ENCODE peak calls at places on chromosomes 1 and 21, in five cellular contexts. One of them, this sample, is unnamed.

GRCh38 chr1:66270122-66270812 is 263.7 kb upstream of the SGIP1 start:
- DNase-seq in neuronal stem cell: no peak
- DNase-seq in NT2/D1: no peak
- DNase-seq in mesendoderm: no peak
- DNase-seq in fibroblast of lung: peak; percentile 66
- DNase-seq in this sample: peak; percentile 69

GRCh38 chr1:81915937-81916336 is 115.2 kb downstream of the ADGRL2 start:
- DNase-seq in neuronal stem cell: no peak
- DNase-seq in NT2/D1: no peak
- DNase-seq in fibroblast of lung: no peak
- DNase-seq in mesendoderm: no peak
- DNase-seq in this sample: no peak

GRCh38 chr1:241130881-241131280 is 226.1 kb downstream of the RGS7 start:
- DNase-seq in fibroblast of lung: no peak
- DNase-seq in neuronal stem cell: no peak
- DNase-seq in NT2/D1: no peak
- DNase-seq in mesendoderm: no peak
- DNase-seq in this sample: no peak

GRCh38 chr1:41726899-41727748 is 191.6 kb downstream of the HIVEP3 start:
- DNase-seq in fibroblast of lung: no peak
- DNase-seq in mesendoderm: peak; percentile 31
- DNase-seq in NT2/D1: no peak
- DNase-seq in neuronal stem cell: no peak
- DNase-seq in this sample: no peak

GRCh38 chr1:53108646-53109580 is 33.5 kb downstream of the SLC1A7 start:
- DNase-seq in neuronal stem cell: no peak
- DNase-seq in mesendoderm: peak; percentile 35
- DNase-seq in fibroblast of lung: peak; percentile 76
- DNase-seq in NT2/D1: no peak
- DNase-seq in this sample: peak; percentile 18

GRCh38 chr1:41851589-41851988 is 67.1 kb downstream of the HIVEP3 start:
- DNase-seq in fibroblast of lung: peak; percentile 91
- DNase-seq in NT2/D1: no peak
- DNase-seq in mesendoderm: peak; percentile 71
- DNase-seq in neuronal stem cell: no peak
- DNase-seq in this sample: peak; percentile 66

GRCh38 chr1:225911207-225912130 is 12.6 kb downstream of the PYCR2 start:
- DNase-seq in neuronal stem cell: peak; percentile 44
- DNase-seq in NT2/D1: no peak
- DNase-seq in fibroblast of lung: peak; percentile 20
- DNase-seq in mesendoderm: peak; percentile 70
- DNase-seq in this sample: peak; percentile 51

GRCh38 chr1:203506821-203507220 is 12.9 kb downstream of the OPTC start:
- DNase-seq in mesendoderm: no peak
- DNase-seq in NT2/D1: no peak
- DNase-seq in neuronal stem cell: no peak
- DNase-seq in fibroblast of lung: no peak
- DNase-seq in this sample: peak; percentile 31

GRCh38 chr1:29827801-29828525 is 591.6 kb downstream of the PTPRU start:
- DNase-seq in mesendoderm: no peak
- DNase-seq in NT2/D1: no peak
- DNase-seq in neuronal stem cell: no peak
- DNase-seq in fibroblast of lung: no peak
- DNase-seq in this sample: no peak

GRCh38 chr21:38376235-38376634 is 119.4 kb downstream of the KCNJ15 start:
- DNase-seq in fibroblast of lung: no peak
- DNase-seq in NT2/D1: no peak
- DNase-seq in mesendoderm: no peak
- DNase-seq in neuronal stem cell: no peak
- DNase-seq in this sample: no peak

GRCh38 chr1:112637257-112638108 is 17.9 kb downstream of the CAPZA1 start:
- DNase-seq in fibroblast of lung: peak; percentile 53
- DNase-seq in NT2/D1: no peak
- DNase-seq in neuronal stem cell: no peak
- DNase-seq in mesendoderm: peak; percentile 73
- DNase-seq in this sample: peak; percentile 74

GRCh38 chr1:100528861-100529260 is 9.1 kb upstream of the GPR88 start:
- DNase-seq in neuronal stem cell: no peak
- DNase-seq in fibroblast of lung: peak; percentile 84
- DNase-seq in NT2/D1: no peak
- DNase-seq in mesendoderm: no peak
- DNase-seq in this sample: peak; percentile 64

GRCh38 chr1:64038965-64039926 is 164.2 kb upstream of the UBE2U start:
- DNase-seq in mesendoderm: no peak
- DNase-seq in NT2/D1: peak; percentile 61
- DNase-seq in fibroblast of lung: peak; percentile 99
- DNase-seq in neuronal stem cell: no peak
- DNase-seq in this sample: peak; percentile 98

GRCh38 chr1:111596499-111596898 is 23.1 kb upstream of the RAP1A start:
- DNase-seq in neuronal stem cell: no peak
- DNase-seq in fibroblast of lung: no peak
- DNase-seq in mesendoderm: no peak
- DNase-seq in NT2/D1: no peak
- DNase-seq in this sample: no peak

GRCh38 chr1:19654386-19654785 is 10.3 kb downstream of the NBL1 start:
- DNase-seq in neuronal stem cell: no peak
- DNase-seq in fibroblast of lung: peak; percentile 50
- DNase-seq in NT2/D1: no peak
- DNase-seq in mesendoderm: no peak
- DNase-seq in this sample: no peak

GRCh38 chr1:180981596-180982387 is 40.9 kb downstream of the STX6 start:
- DNase-seq in NT2/D1: peak; percentile 16
- DNase-seq in fibroblast of lung: peak; percentile 11
- DNase-seq in mesendoderm: peak; percentile 61
- DNase-seq in neuronal stem cell: no peak
- DNase-seq in this sample: no peak

GRCh38 chr1:116504308-116505156 is 66.3 kb downstream of the CD58 start:
- DNase-seq in fibroblast of lung: peak; percentile 85
- DNase-seq in neuronal stem cell: no peak
- DNase-seq in NT2/D1: no peak
- DNase-seq in mesendoderm: no peak
- DNase-seq in this sample: peak; percentile 60

GRCh38 chr1:162973381-162973795 is 95.8 kb upstream of the RGS4 start:
- DNase-seq in neuronal stem cell: no peak
- DNase-seq in fibroblast of lung: peak; percentile 96
- DNase-seq in NT2/D1: no peak
- DNase-seq in mesendoderm: no peak
- DNase-seq in this sample: peak; percentile 87

GRCh38 chr1:169060906-169061683 is 45.4 kb upstream of the ATP1B1 start:
- DNase-seq in NT2/D1: no peak
- DNase-seq in neuronal stem cell: no peak
- DNase-seq in mesendoderm: peak; percentile 53
- DNase-seq in fibroblast of lung: peak; percentile 13
- DNase-seq in this sample: no peak

GRCh38 chr21:37704751-37705150 is 211.5 kb downstream of the KCNJ6 start:
- DNase-seq in mesendoderm: no peak
- DNase-seq in fibroblast of lung: no peak
- DNase-seq in NT2/D1: no peak
- DNase-seq in neuronal stem cell: no peak
- DNase-seq in this sample: no peak

GRCh38 chr21:36719614-36720013 is 20.7 kb downstream of the SIM2 start:
- DNase-seq in NT2/D1: no peak
- DNase-seq in mesendoderm: no peak
- DNase-seq in neuronal stem cell: no peak
- DNase-seq in fibroblast of lung: no peak
- DNase-seq in this sample: no peak

GRCh38 chr1:175317309-175317708 is 124.7 kb upstream of the KIAA0040 start:
- DNase-seq in fibroblast of lung: no peak
- DNase-seq in NT2/D1: peak; percentile 59
- DNase-seq in neuronal stem cell: no peak
- DNase-seq in mesendoderm: peak; percentile 64
- DNase-seq in this sample: no peak

GRCh38 chr1:214379254-214379970 is 98.5 kb downstream of the SMYD2 start:
- DNase-seq in neuronal stem cell: no peak
- DNase-seq in fibroblast of lung: no peak
- DNase-seq in NT2/D1: no peak
- DNase-seq in mesendoderm: peak; percentile 97
- DNase-seq in this sample: no peak

GRCh38 chr1:89608627-89609338 is 24.1 kb upstream of the LRRC8C start:
- DNase-seq in NT2/D1: no peak
- DNase-seq in fibroblast of lung: no peak
- DNase-seq in neuronal stem cell: no peak
- DNase-seq in mesendoderm: no peak
- DNase-seq in this sample: no peak

GRCh38 chr1:157496121-157496526 is 56.2 kb downstream of the FCRL5 start:
- DNase-seq in NT2/D1: peak; percentile 52
- DNase-seq in neuronal stem cell: peak; percentile 54
- DNase-seq in fibroblast of lung: peak; percentile 2
- DNase-seq in mesendoderm: peak; percentile 78
- DNase-seq in this sample: peak; percentile 76

GRCh38 chr1:159914252-159915018 is 10.9 kb downstream of the TAGLN2 start:
- DNase-seq in mesendoderm: peak; percentile 56
- DNase-seq in NT2/D1: no peak
- DNase-seq in fibroblast of lung: no peak
- DNase-seq in neuronal stem cell: no peak
- DNase-seq in this sample: no peak

GRCh38 chr1:224438989-224439388 is 4.4 kb upstream of the WDR26 start:
- DNase-seq in neuronal stem cell: no peak
- DNase-seq in NT2/D1: no peak
- DNase-seq in fibroblast of lung: no peak
- DNase-seq in mesendoderm: peak; percentile 19
- DNase-seq in this sample: no peak

DNA sequence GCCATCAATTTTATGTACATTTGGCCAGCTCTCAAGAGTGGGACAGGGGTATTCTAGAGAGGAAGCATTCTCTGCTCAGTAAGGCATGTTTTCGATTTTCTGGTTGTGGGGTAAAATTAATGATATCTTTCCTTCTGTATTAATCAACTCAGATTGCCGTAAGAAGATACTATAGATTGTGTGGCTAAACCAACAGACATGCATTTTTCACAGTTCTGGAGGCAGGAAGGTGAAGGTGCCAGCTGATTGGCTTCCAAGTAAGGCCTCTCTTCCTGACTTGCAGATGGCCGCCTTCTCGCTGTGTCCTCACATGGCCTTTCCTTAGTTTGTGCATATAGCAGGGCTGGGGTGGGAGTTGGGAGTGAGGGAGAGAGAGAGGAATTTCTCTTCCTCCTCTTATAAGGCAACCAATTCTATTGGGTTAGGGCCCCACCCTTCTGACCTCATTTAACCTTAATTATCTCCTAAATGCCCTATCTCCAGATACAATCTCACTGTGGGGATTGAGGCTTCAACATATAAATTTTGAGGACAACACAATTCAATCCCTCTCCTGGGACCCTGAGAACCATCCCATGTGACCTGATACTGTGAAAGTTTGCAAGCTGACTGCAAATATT is 52.3 kb upstream of the MRPS6 start:
- DNase-seq in neuronal stem cell: no peak
- DNase-seq in NT2/D1: no peak
- DNase-seq in mesendoderm: no peak
- DNase-seq in fibroblast of lung: peak; percentile 57
- DNase-seq in this sample: no peak
- H3K9ac ChIP-seq in neuronal stem cell: no peak overlapping the region
- H3K9ac ChIP-seq in NT2/D1: no peak overlapping the region
- H3K9ac ChIP-seq in mesendoderm: no peak overlapping the region
- H3K9ac ChIP-seq in fibroblast of lung: no peak overlapping the region
- H3K9ac ChIP-seq in this sample: no peak overlapping the region

DNA sequence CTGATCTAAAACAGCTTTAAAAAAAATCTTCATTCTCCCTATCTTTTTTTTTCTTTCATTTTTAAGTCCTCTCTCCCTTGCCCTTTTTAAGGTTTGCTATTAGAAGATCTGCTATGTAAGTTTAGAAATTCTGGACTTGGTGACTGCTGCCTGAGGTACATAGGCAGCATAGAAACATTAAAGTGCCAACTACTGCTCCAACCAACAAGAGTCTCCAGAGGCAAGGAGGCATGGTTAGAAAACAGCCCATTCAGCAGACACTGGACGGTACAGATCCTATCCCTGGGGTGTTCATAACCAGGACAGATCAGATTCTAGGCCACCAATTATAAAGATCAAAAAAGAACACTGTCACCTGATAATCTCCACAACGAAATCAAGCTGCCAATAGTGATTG is 36.6 kb downstream of the GPR3 start:
- DNase-seq in neuronal stem cell: no peak
- DNase-seq in mesendoderm: no peak
- DNase-seq in fibroblast of lung: no peak
- DNase-seq in NT2/D1: no peak
- DNase-seq in this sample: no peak
- H3K9ac ChIP-seq in neuronal stem cell: no peak overlapping the region
- H3K9ac ChIP-seq in mesendoderm: peak overlapping the region; percentile 49
- H3K9ac ChIP-seq in fibroblast of lung: no peak overlapping the region
- H3K9ac ChIP-seq in NT2/D1: no peak overlapping the region
- H3K9ac ChIP-seq in this sample: peak overlapping the region; percentile 43

GRCh38 chr1:206521002-206521585 is 13.8 kb downstream of the RASSF5 start:
- DNase-seq in fibroblast of lung: no peak
- DNase-seq in neuronal stem cell: no peak
- DNase-seq in NT2/D1: no peak
- DNase-seq in mesendoderm: no peak
- DNase-seq in this sample: no peak

GRCh38 chr1:206517784-206518183 is 10.5 kb downstream of the RASSF5 start:
- DNase-seq in NT2/D1: no peak
- DNase-seq in fibroblast of lung: no peak
- DNase-seq in mesendoderm: no peak
- DNase-seq in neuronal stem cell: no peak
- DNase-seq in this sample: no peak

GRCh38 chr1:206514821-206515387 is 7.6 kb downstream of the RASSF5 start:
- DNase-seq in mesendoderm: no peak
- DNase-seq in NT2/D1: no peak
- DNase-seq in fibroblast of lung: no peak
- DNase-seq in neuronal stem cell: no peak
- DNase-seq in this sample: no peak

GRCh38 chr1:206518743-206519142 is 11.4 kb downstream of the RASSF5 start:
- DNase-seq in NT2/D1: no peak
- DNase-seq in neuronal stem cell: no peak
- DNase-seq in fibroblast of lung: no peak
- DNase-seq in mesendoderm: no peak
- DNase-seq in this sample: no peak

DNA sequence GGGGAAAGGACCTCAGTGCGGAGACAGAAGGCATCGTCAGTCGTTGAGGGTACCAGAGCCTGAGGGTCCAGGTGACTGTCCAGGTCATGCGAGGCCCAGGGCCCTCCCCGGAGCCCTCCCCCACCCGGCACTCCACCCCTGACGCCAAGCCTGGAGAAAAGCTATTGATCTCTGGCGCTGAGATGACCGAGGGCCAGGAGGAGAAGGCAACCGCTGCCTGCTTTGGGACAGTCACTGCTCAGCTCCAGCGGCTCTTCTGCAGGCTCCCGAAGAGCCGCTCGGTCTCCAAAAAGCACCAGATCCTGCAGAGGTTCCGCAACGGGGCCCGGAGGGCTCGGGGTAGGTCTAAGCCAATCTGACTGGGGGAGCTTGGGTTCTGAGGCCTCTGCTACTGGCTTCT is 10.9 kb downstream of the RASSF5 start:
- DNase-seq in neuronal stem cell: no peak
- DNase-seq in NT2/D1: no peak
- DNase-seq in fibroblast of lung: no peak
- DNase-seq in mesendoderm: no peak
- DNase-seq in this sample: no peak
- H3K9ac ChIP-seq in neuronal stem cell: no peak overlapping the region
- H3K9ac ChIP-seq in NT2/D1: no peak overlapping the region
- H3K9ac ChIP-seq in fibroblast of lung: no peak overlapping the region
- H3K9ac ChIP-seq in mesendoderm: no peak overlapping the region
- H3K9ac ChIP-seq in this sample: no peak overlapping the region

DNA sequence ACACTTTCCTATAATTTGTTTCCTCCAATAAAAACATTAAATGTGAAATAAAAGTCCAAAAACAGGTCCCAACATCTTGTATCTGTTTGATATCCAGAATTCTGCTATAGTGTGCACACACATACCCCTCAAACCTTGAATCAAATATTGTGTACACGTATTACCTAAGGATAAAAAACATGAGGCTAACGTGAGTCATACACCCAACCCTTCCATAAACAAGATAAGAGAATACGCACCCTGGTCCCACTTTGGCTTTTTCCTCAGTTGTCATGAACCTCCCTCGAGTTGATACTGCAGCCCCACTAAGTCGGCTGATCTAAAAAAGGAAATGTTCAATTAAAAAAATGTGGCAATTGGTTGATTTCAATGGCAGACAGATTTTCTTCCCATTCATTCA is 5.2 kb downstream of the KHDC4 start:
- DNase-seq in NT2/D1: no peak
- DNase-seq in neuronal stem cell: no peak
- DNase-seq in mesendoderm: no peak
- DNase-seq in fibroblast of lung: peak; percentile 50
- DNase-seq in this sample: no peak
- H3K9ac ChIP-seq in NT2/D1: no peak overlapping the region
- H3K9ac ChIP-seq in neuronal stem cell: no peak overlapping the region
- H3K9ac ChIP-seq in mesendoderm: no peak overlapping the region
- H3K9ac ChIP-seq in fibroblast of lung: no peak overlapping the region
- H3K9ac ChIP-seq in this sample: no peak overlapping the region

This sample was measured in adipocyte.